ENCODE peak calls at places on chromosomes 16 and 17, in nine cellular contexts. G is COR-L47; Y is astrocyte of the cerebellum; K is psoas muscle; J is GM19239; F is stimulated activated CD4-positive, alpha-beta T cell treated with anti-CD3 and anti-CD28 coated beads, Interleukin-2, amount 100 ng/mL, for 48 hours; R is left ventricle myocardium inferior; E is HCT116; U is fibroblast of mammary gland. Z is an unnamed sample.

GRCh38 chr17:6910987-6911603 is 79.6 kb upstream of the TEKT1 start:
- DNase-seq in G (no peak), F (no peak), K (no peak), U (peak), Y (peak), E (peak), R (no peak), J (no peak), Z (peak)

GRCh38 chr17:77995146-77995852 is 36.8 kb downstream of the TNRC6C start:
- DNase-seq in G (no peak), K (peak), U (no peak), F (peak), Y (no peak), J (no peak), E (no peak), R (peak), Z (no peak)

GRCh38 chr17:67258836-67259468 is 14.0 kb upstream of the HELZ start:
- DNase-seq in Y (no peak), E (no peak), F (no peak), K (no peak), R (no peak), U (no peak), J (no peak), G (no peak), Z (no peak)

GRCh38 chr16:55373489-55373832 is 49.5 kb downstream of the IRX6 start:
- DNase-seq in K (no peak), U (no peak), G (no peak), J (no peak), E (no peak), F (no peak), Y (no peak), R (no peak), Z (no peak)

GRCh38 chr17:66900126-66901010 is 64.1 kb upstream of the CACNG4 start:
- DNase-seq in K (no peak), Y (no peak), F (no peak), R (no peak), G (peak), U (peak), J (no peak), E (peak), Z (no peak)

GRCh38 chr16:50718061-50718760 is 23.7 kb upstream of the CYLD start:
- DNase-seq in G (no peak), U (peak), J (no peak), Y (no peak), K (no peak), F (no peak), E (no peak), R (no peak), Z (no peak)

GRCh38 chr17:48499248-48499647 is 31.6 kb downstream of the HOXB1 start:
- DNase-seq in R (no peak), U (peak), G (no peak), K (no peak), Y (no peak), J (no peak), E (no peak), F (no peak), Z (no peak)

GRCh38 chr17:19409066-19409465 is 2.0 kb upstream of the RNF112 start:
- DNase-seq in K (no peak), G (no peak), F (no peak), J (no peak), R (no peak), Y (no peak), E (no peak), U (no peak), Z (no peak)

GRCh38 chr16:66065869-66066403 is 300.6 kb upstream of the CDH5 start:
- DNase-seq in R (no peak), E (no peak), J (no peak), G (no peak), Y (no peak), K (no peak), F (no peak), U (no peak), Z (no peak)